ENCODE peak calls at places on chromosomes 12 and 14, in four cellular contexts. M is PC-3, U is fibroblast of pulmonary artery, X is hepatocyte. T is an unnamed sample.

GRCh38 chr12:55072093-55072492 is 52.3 kb downstream of the NEUROD4 start:
- DNase-seq in M (peak; percentile 71), U (peak; percentile 17), X (peak; percentile 55), T (no peak)

GRCh38 chr12:129607293-129607692 is 296.5 kb downstream of the TMEM132D start:
- DNase-seq in M (no peak), U (peak; percentile 4), X (peak; percentile 25), T (peak; percentile 90)

GRCh38 chr14:105711058-105711620 is 184.8 kb downstream of the TMEM121 start:
- DNase-seq in M (no peak), U (no peak), X (no peak), T (no peak)

GRCh38 chr14:87013583-87013982 is 979.4 kb downstream of the GALC start:
- DNase-seq in M (peak; percentile 31), U (peak; percentile 37), X (no peak), T (peak; percentile 69)

GRCh38 chr14:55071870-55072640 is 20.6 kb downstream of the MAPK1IP1L start:
- DNase-seq in M (peak; percentile 75), U (peak; percentile 80), X (peak; percentile 27), T (peak; percentile 95)

GRCh38 chr14:94544726-94545125 is 16.5 kb upstream of the SERPINA4 start:
- DNase-seq in M (no peak), U (no peak), X (no peak), T (no peak)

GRCh38 chr12:82436354-82436753 is 78.0 kb downstream of the METTL25 start:
- DNase-seq in M (peak; percentile 47), U (no peak), X (no peak), T (no peak)

GRCh38 chr12:111034911-111035577 is 114.7 kb upstream of the MYL2 start:
- DNase-seq in M (no peak), U (no peak), X (no peak), T (no peak)

GRCh38 chr14:37985826-37986470 is 221.8 kb upstream of the SSTR1 start:
- DNase-seq in M (peak; percentile 68), U (peak; percentile 73), X (peak; percentile 68), T (peak; percentile 39)

GRCh38 chr12:54421873-54422250 is 2.8 kb upstream of the ITGA5 start:
- DNase-seq in M (no peak), U (no peak), X (no peak), T (no peak)

GRCh38 chr12:112506513-112507166 is 87.9 kb downstream of the PTPN11 start:
- DNase-seq in M (no peak), U (peak; percentile 2), X (no peak), T (no peak)
- TF ChIP-seq CTCF in M (no peak), U (no peak), X (no peak), T (peak; percentile 18)

GRCh38 chr12:4118601-4119156 is 154.9 kb upstream of the CCND2 start:
- DNase-seq in M (no peak), U (no peak), X (no peak), T (no peak)
- H3K4me3 ChIP-seq in M (no peak overlapping the region), U (no peak overlapping the region), X (no peak overlapping the region), T (no peak overlapping the region)

DNA sequence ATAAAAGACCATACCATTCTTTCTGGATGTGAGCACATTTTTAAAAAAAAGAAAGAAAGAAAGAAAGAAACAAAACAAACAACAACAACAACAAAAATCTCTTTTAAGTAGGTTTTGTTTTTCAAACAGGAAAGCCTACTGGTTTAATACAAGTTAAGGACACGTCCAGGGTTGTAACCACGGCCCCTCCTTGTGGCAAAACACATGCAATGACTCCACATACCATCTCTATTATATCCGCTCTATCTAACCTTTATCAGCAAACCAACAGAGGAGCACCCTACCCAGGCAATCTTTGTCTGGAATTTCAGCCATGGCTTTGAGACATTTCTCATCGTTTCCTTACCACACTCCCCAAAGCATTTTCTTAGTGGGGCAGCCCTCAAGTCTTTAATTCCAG is 360.5 kb upstream of the TMPO start:
- DNase-seq in M (peak; percentile 33), U (peak; percentile 7), X (peak; percentile 71), T (peak; percentile 28)
- TF ChIP-seq CTCF in M (peak; percentile 41), U (no peak), X (peak; percentile 68), T (peak; percentile 30)

GRCh38 chr12:132764231-132764630 is 2.6 kb upstream of the ANKLE2 start:
- DNase-seq in M (no peak), U (no peak), X (no peak), T (no peak)
- H3K4me3 ChIP-seq in M (no peak overlapping the region), U (no peak overlapping the region), X (no peak overlapping the region), T (no peak overlapping the region)

GRCh38 chr14:35300228-35300627 is 8.0 kb downstream of the PSMA6 start:
- DNase-seq in M (no peak), U (no peak), X (no peak), T (no peak)
- TF ChIP-seq CTCF in M (no peak), U (no peak), X (no peak), T (no peak)

DNA sequence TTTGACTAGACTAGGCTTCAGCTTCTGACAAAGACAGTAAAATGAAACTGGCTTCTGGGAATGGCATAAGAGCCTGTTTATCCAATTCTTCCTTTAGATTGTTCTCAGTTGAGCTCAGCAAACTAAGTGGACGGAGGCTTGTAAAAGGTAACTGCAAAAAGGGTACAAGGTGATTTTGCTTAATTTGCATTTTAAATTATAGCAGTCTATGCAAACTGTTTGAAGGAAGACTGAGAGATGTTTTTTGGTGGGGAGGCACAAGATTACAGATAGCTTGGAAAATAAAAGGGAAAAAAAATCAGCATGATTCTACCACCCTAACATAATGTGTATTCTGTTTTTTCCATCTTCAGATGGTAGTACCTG is 5.0 kb downstream of the SUSD6 start:
- DNase-seq in M (no peak), U (no peak), X (no peak), T (no peak)
- H3K4me3 ChIP-seq in M (no peak overlapping the region), U (peak overlapping the region; percentile 96), X (peak overlapping the region; percentile 46), T (peak overlapping the region; percentile 7)

GRCh38 chr12:9372202-9372601 is 164.0 kb upstream of the PZP start:
- DNase-seq in M (peak; percentile 18), U (no peak), X (peak; percentile 36), T (no peak)
- TF ChIP-seq CTCF in M (peak; percentile 38), U (peak; percentile 24), X (peak; percentile 33), T (peak; percentile 43)